ENCODE peak calls at places on chromosomes 4 and X, in eight cellular contexts. C, F, H, M, D, P, B and X are unnamed samples.

GRCh38 chrX:25202827-25203226 is 187.1 kb upstream of the ARX start:
- DNase-seq in C (no peak), F (no peak), H (no peak), M (no peak), D (no peak), P (no peak), B (no peak), X (no peak)

GRCh38 chr4:119191505-119191904 is 21.0 kb upstream of the USP53 start:
- DNase-seq in C (no peak), F (no peak), H (no peak), M (no peak), D (no peak), P (no peak), B (no peak), X (no peak)

GRCh38 chr4:685681-686218 is 3.2 kb downstream of the SLC49A3 start:
- DNase-seq in C (no peak), F (no peak), H (no peak), M (no peak), D (no peak), P (no peak), B (no peak), X (no peak)

GRCh38 chr4:13284932-13285331 is 199.2 kb downstream of the RAB28 start:
- DNase-seq in C (no peak), F (no peak), H (no peak), M (no peak), D (no peak), P (no peak), B (no peak), X (no peak)

GRCh38 chrX:21675931-21676330 is 17.8 kb upstream of the KLHL34 start:
- DNase-seq in C (no peak), F (no peak), H (no peak), M (no peak), D (no peak), P (no peak), B (no peak), X (no peak)

GRCh38 chr4:109816082-109816442 is 500 bp downstream of the GAR1 start:
- DNase-seq in C (no peak), F (no peak), H (peak), M (no peak), D (no peak), P (peak), B (no peak), X (no peak)

GRCh38 chr4:114250439-114250891 is 271.0 kb upstream of the ARSJ start:
- DNase-seq in C (no peak), F (no peak), H (no peak), M (no peak), D (no peak), P (no peak), B (no peak), X (peak)

GRCh38 chr4:1627417-1628313 is 56.4 kb downstream of the FAM53A start:
- DNase-seq in C (no peak), F (no peak), H (no peak), M (no peak), D (no peak), P (no peak), B (no peak), X (no peak)

GRCh38 chr4:118749347-118749988 is 64.3 kb downstream of the METTL14 start:
- DNase-seq in C (no peak), F (no peak), H (no peak), M (peak), D (no peak), P (no peak), B (no peak), X (no peak)

GRCh38 chr4:17619416-17620105 is 5.1 kb downstream of the MED28 start:
- DNase-seq in C (no peak), F (no peak), H (no peak), M (no peak), D (no peak), P (no peak), B (no peak), X (peak)

GRCh38 chrX:54208531-54208930 is 25.5 kb upstream of the FAM120C start:
- DNase-seq in C (no peak), F (no peak), H (no peak), M (no peak), D (peak), P (no peak), B (peak), X (peak)

GRCh38 chrX:134670241-134670811 is 12.1 kb upstream of the PLAC1 start:
- DNase-seq in C (no peak), F (peak), H (no peak), M (no peak), D (no peak), P (peak), B (peak), X (peak)

GRCh38 chr4:168610911-168611530 is 114.2 kb downstream of the PALLD start:
- DNase-seq in C (no peak), F (peak), H (no peak), M (no peak), D (no peak), P (no peak), B (no peak), X (no peak)

GRCh38 chrX:31124536-31124935 is 52.7 kb upstream of the FTHL17 start:
- DNase-seq in C (no peak), F (no peak), H (no peak), M (peak), D (no peak), P (no peak), B (no peak), X (no peak)

GRCh38 chr4:166165829-166166420 is 292.9 kb downstream of the TLL1 start:
- DNase-seq in C (no peak), F (peak), H (no peak), M (peak), D (peak), P (peak), B (peak), X (peak)

GRCh38 chr4:152265149-152265621 is 270.7 kb downstream of the FBXW7 start:
- DNase-seq in C (no peak), F (peak), H (no peak), M (peak), D (peak), P (peak), B (peak), X (peak)

GRCh38 chr4:147409350-147409749 is 71.5 kb upstream of the EDNRA start:
- DNase-seq in C (no peak), F (peak), H (no peak), M (no peak), D (no peak), P (no peak), B (peak), X (peak)

GRCh38 chrX:138756234-138756633 is 44.7 kb upstream of the FGF13 start:
- DNase-seq in C (no peak), F (peak), H (no peak), M (no peak), D (peak), P (no peak), B (peak), X (peak)

GRCh38 chrX:81412428-81412827 is 210.5 kb downstream of the SH3BGRL start:
- DNase-seq in C (no peak), F (no peak), H (no peak), M (no peak), D (no peak), P (no peak), B (no peak), X (no peak)

GRCh38 chrX:130110379-130111219 is at the start of gene ELF4:
- DNase-seq in C (no peak), F (peak), H (peak), M (no peak), D (peak), P (no peak), B (peak), X (peak)

GRCh38 chr4:140069068-140069467 is 84.9 kb downstream of the MAML3 start:
- DNase-seq in C (peak), F (no peak), H (no peak), M (no peak), D (no peak), P (no peak), B (peak), X (peak)

GRCh38 chr4:92199135-92199534 is 104.6 kb upstream of the GRID2 start:
- DNase-seq in C (no peak), F (no peak), H (no peak), M (no peak), D (no peak), P (no peak), B (no peak), X (no peak)

GRCh38 chr4:163558539-163559044 is 64.1 kb downstream of the TMA16 start:
- DNase-seq in C (no peak), F (no peak), H (peak), M (peak), D (no peak), P (no peak), B (no peak), X (peak)

GRCh38 chr4:105923507-105924238 is 28.4 kb downstream of the NPNT start:
- DNase-seq in C (no peak), F (no peak), H (no peak), M (no peak), D (peak), P (no peak), B (peak), X (no peak)

GRCh38 chrX:155070663-155070974 is 317 bp downstream of the CMC4 start:
- DNase-seq in C (no peak), F (no peak), H (no peak), M (no peak), D (no peak), P (peak), B (no peak), X (no peak)

GRCh38 chrX:2901367-2902036 is 27.6 kb downstream of the ARSD start:
- DNase-seq in C (no peak), F (peak), H (no peak), M (no peak), D (no peak), P (no peak), B (no peak), X (peak)

GRCh38 chr4:109721033-109721432 is 8.8 kb downstream of the PLA2G12A start:
- DNase-seq in C (no peak), F (peak), H (no peak), M (no peak), D (no peak), P (peak), B (no peak), X (no peak)